ENCODE peak calls at places on chromosomes 12 and 14, in four cellular contexts. E, T, R and H are unnamed samples.

GRCh38 chr12:52232233-52232915 is 669 bp upstream of the KRT7 start:
- DNase-seq in E (no peak), T (peak; percentile 17), R (no peak), H (no peak)

GRCh38 chr12:121581681-121582439 is 1.0 kb upstream of the KDM2B start:
- DNase-seq in E (no peak), T (peak; percentile 79), R (peak; percentile 52), H (peak; percentile 39)

GRCh38 chr14:55585854-55586253 is 5.8 kb downstream of the KTN1 start:
- DNase-seq in E (no peak), T (no peak), R (no peak), H (no peak)

GRCh38 chr12:12333980-12334709 is 15.9 kb downstream of the MANSC1 start:
- DNase-seq in E (peak; percentile 19), T (peak; percentile 80), R (peak; percentile 67), H (peak; percentile 51)

GRCh38 chr12:132152921-132153321 is 8.7 kb downstream of the NOC4L start:
- DNase-seq in E (no peak), T (no peak), R (no peak), H (no peak)

GRCh38 chr12:98725481-98726247 is 80.6 kb downstream of the APAF1 start:
- DNase-seq in E (no peak), T (peak; percentile 46), R (peak; percentile 48), H (peak; percentile 30)

GRCh38 chr14:68695326-68695768 is 97.5 kb downstream of the ZFP36L1 start:
- DNase-seq in E (peak; percentile 80), T (no peak), R (no peak), H (no peak)

GRCh38 chr12:116066381-116067230 is 210.9 kb downstream of the MED13L start:
- DNase-seq in E (no peak), T (peak; percentile 34), R (peak; percentile 49), H (peak; percentile 41)

GRCh38 chr12:106841471-106842302 is 67.2 kb downstream of the RIC8B start:
- DNase-seq in E (no peak), T (peak; percentile 65), R (peak; percentile 57), H (peak; percentile 20)

GRCh38 chr12:103962493-103962892 is 3.2 kb upstream of the TDG start:
- DNase-seq in E (no peak), T (no peak), R (no peak), H (no peak)

GRCh38 chr14:56794557-56795283 is 15.6 kb downstream of the OTX2 start:
- DNase-seq in E (no peak), T (no peak), R (no peak), H (no peak)

GRCh38 chr14:55638665-55639064 is 58.7 kb downstream of the KTN1 start:
- DNase-seq in E (no peak), T (no peak), R (no peak), H (no peak)

GRCh38 chr12:25257590-25258324 is 7.0 kb upstream of the KRAS start:
- DNase-seq in E (no peak), T (no peak), R (no peak), H (no peak)

GRCh38 chr12:25256826-25257225 is 6.1 kb upstream of the KRAS start:
- DNase-seq in E (no peak), T (no peak), R (no peak), H (no peak)

GRCh38 chr12:25253371-25254068 is 2.8 kb upstream of the KRAS start:
- DNase-seq in E (no peak), T (no peak), R (no peak), H (no peak)

GRCh38 chr12:25254271-25254880 is 3.6 kb upstream of the KRAS start:
- DNase-seq in E (no peak), T (no peak), R (no peak), H (no peak)

GRCh38 chr12:25256005-25256404 is 5.3 kb upstream of the KRAS start:
- DNase-seq in E (no peak), T (no peak), R (no peak), H (no peak)
- TF ChIP-seq GABPA in E (no peak), T (no peak), R (no peak), H (no peak)

DNA sequence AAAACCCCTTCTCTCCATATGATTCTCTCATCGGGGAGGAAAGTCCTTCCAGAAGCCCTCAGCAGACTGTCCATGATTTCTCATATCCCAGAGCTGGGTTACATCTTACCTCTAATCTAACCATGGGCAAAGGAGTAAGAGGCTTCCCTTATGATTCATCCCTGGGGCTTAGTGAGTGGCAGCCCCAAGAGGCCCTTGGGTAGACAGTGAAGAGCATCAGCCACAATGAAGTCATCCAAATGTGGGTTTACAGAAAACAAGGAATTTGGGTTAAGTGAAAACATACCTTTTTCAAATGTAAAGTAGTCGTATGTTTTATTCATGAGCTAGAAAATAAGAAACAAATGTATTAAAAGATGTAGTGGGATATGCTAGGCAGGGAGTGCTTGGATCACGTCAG is 54.1 kb upstream of the ELK3 start:
- DNase-seq in E (no peak), T (no peak), R (no peak), H (peak; percentile 32)
- TF ChIP-seq CTCF in E (no peak), T (no peak), R (no peak), H (no peak)

DNA sequence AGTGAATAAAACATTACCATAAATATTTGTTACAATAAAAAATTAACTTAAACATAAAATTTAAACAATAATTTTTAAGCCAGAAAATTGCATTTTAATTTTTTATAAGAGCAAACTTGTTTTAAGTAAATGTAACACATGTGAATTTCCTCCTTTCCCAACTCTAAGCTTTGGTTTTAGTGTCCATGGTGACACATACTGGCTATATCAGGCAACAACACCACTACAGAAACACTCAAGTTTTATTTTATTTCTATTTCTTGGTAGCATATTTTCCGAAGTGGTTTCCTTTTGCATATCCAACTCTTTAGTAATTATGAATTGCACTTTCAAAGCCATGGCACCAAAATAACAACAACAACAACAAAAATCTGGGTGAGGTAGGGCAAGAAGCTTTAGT is 2.2 kb downstream of the NELL2 start:
- DNase-seq in E (no peak), T (peak; percentile 20), R (no peak), H (no peak)
- TF ChIP-seq GABPA in E (no peak), T (no peak), R (no peak), H (no peak)

DNA sequence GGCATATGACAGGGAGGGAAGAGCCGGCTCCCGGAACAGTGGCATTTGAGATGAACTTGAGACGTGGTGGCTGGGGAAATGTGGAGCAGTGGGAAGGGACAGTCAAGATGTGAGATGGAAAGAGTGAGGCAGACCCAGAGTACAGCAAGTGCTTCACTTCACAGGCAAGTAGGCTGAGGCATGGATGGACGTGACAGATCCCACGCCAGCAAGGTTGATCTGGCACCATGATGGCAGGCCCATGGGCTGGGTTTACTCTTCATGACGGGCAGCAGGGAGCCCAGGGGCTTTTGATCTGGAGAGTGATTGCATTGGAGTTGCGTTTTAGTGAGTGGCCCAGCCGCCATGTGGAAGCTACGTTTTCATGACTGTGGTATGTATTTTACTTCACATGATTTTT is 17.9 kb upstream of the EML1 start:
- DNase-seq in E (no peak), T (peak; percentile 51), R (no peak), H (no peak)
- TF ChIP-seq CTCF in E (no peak), T (no peak), R (no peak), H (no peak)

GRCh38 chr14:92491782-92492181 is 21.8 kb upstream of the RIN3 start:
- DNase-seq in E (no peak), T (no peak), R (no peak), H (no peak)
- TF ChIP-seq GABPA in E (no peak), T (no peak), R (no peak), H (no peak)

DNA sequence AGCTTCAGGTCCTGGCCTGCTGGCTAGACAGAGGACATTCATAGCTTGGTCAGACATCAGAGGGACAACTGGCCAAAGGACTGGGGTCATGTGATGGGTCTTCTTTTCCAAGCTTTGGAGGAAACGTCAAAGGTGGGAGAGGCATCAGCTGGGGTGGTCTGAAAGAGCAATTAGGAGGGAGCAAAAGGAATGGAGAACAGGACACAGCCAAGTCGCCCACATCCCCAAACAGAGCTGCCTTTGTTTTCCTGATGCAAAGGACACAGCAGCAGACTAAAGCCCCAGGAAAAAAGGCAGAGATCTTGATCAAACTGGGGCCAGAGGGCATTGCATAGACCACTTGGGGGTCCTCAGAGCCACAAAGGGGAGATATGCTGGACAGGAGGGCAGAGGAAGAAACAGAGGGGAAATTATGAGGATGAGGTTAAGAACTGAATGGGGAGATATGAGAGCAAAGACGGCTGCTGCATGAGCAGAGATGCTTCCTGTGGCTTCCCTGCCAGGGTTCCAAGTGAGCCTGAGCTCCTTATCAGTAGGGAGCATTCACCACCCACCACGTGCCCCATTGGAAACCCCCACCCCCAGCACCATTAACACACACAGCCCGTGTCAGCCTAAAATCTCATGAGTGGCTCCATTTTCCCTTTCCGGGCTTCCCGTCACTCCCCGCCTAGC is 62.4 kb downstream of the ANO2 start:
- DNase-seq in E (no peak), T (no peak), R (peak; percentile 22), H (no peak)
- TF ChIP-seq CTCF in E (no peak), T (no peak), R (no peak), H (no peak)

DNA sequence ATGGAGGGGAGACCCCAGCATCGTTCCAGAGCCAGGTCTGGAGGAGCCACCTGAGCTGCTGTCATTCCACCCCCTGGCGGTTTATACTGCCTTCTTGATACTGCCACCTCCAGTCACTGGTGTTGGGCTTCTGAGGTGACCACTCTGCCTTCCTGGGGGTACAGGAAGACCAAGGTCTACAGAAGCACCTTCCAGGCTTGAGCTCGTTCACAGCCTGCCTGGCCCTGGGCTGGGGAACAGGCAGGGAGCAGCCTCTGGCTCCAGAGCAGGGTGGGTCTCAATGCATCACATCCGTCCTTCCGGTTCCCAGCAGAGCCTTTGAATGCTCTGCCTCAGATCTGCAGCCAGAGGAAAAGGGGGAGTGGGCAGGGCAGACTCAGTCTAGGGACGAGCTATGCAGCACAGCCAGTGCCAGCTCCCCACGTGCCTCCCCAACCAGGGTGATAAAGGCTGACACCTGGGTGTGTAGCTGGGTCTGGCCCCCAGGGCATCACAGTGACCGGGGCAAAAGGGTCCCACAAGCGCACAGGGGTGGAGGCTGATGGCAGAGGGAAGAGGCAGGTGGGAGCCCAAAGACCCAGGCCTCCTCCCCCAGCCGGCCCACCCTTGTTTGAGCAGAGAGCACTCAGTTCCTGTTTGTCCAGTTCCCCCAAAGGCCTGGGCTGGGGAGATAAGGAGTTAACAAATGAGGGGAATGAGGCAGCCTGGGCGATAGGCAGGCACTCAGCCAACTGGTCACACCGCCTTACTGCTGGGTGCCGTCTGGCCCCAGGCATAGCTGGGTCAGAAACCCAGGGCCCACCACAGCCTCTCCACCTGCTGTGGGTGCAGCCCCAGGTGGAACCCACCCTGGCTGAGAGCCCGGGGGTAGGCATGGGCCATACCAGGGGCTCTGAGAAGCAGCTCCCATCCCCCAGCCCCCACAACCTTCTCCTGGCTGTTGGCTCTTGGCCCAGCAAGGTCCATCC is 17.1 kb downstream of the DEGS2 start:
- DNase-seq in E (no peak), T (peak; percentile 93), R (peak; percentile 92), H (peak; percentile 33)
- TF ChIP-seq GABPA in E (no peak), T (no peak), R (peak; percentile 57), H (no peak)